ENCODE peak calls at places on chromosomes 4 and X, in seven cellular contexts. O is mucosa of descending colon; D is activated naive CD4-positive, alpha-beta T cell treated with anti-CD3 and anti-CD28 coated beads, Interleukin-2, amount 50 U/mL, for 72 hours; F is left cardiac atrium; M is right cardiac atrium; N is activated T-cell treated with anti-CD3 and anti-CD28 coated beads, Interleukin-2, amount 50 U/mL, for 72 hours; G is heart left ventricle. S is an unnamed sample.

GRCh38 chr4:113445286-113445685 is 316.3 kb downstream of the CAMK2D start:
- ATAC-seq in G (peak), F (peak), M (peak), N (no peak), D (peak), O (peak), S (peak)

GRCh38 chr4:37244583-37245390 is at the start of gene NWD2:
- ATAC-seq in M (no peak), D (no peak), O (peak), G (no peak), F (peak), N (no peak), S (no peak)

GRCh38 chr4:73660808-73661207 is 40.6 kb upstream of the RASSF6 start:
- ATAC-seq in G (no peak), M (no peak), N (no peak), F (no peak), D (no peak), O (no peak), S (no peak)

GRCh38 chr4:123430031-123430430 is 33.4 kb downstream of the SPRY1 start:
- ATAC-seq in G (no peak), M (no peak), O (no peak), F (no peak), N (peak), D (peak), S (peak)

GRCh38 chrX:133544105-133544504 is 128.8 kb upstream of the GPC4 start:
- ATAC-seq in M (no peak), N (no peak), O (peak), G (no peak), D (no peak), F (peak), S (no peak)

GRCh38 chrX:102546818-102547493 is 30.4 kb upstream of the TMSB15A start:
- ATAC-seq in N (peak), M (no peak), G (no peak), O (no peak), F (no peak), D (peak), S (peak)

GRCh38 chrX:102746134-102746584 is 25.6 kb downstream of the GPRASP3 start:
- ATAC-seq in G (no peak), M (peak), F (peak), N (peak), D (peak), O (peak), S (peak)

GRCh38 chr4:176529574-176529973 is 209.8 kb downstream of the SPCS3 start:
- ATAC-seq in D (no peak), N (no peak), O (no peak), G (no peak), M (no peak), F (no peak), S (no peak)

GRCh38 chr4:26287748-26288147 is 33.1 kb upstream of the RBPJ start:
- ATAC-seq in D (no peak), G (no peak), O (no peak), M (no peak), N (no peak), F (no peak), S (no peak)

GRCh38 chr4:77306496-77306895 is 149.5 kb downstream of the CCNG2 start:
- ATAC-seq in F (no peak), M (no peak), O (no peak), D (no peak), G (no peak), N (no peak), S (no peak)

GRCh38 chrX:11759172-11759460 is 1.1 kb downstream of the MSL3 start:
- ATAC-seq in O (peak), D (no peak), G (peak), F (peak), M (peak), N (no peak), S (no peak)

GRCh38 chr4:182380701-182381295 is 137.6 kb downstream of the TENM3 start:
- ATAC-seq in O (no peak), M (no peak), G (no peak), F (no peak), N (no peak), D (no peak), S (no peak)

GRCh38 chr4:100738388-100739165 is 220.8 kb upstream of the EMCN start:
- ATAC-seq in D (no peak), O (peak), M (peak), N (no peak), F (peak), G (no peak), S (peak)

GRCh38 chrX:131728295-131729145 is 184.6 kb downstream of the OR13H1 start:
- ATAC-seq in M (peak), D (no peak), F (no peak), G (no peak), N (no peak), O (peak), S (no peak)

S was measured in activated T-helper 17 cell treated with anti-CD3 and anti-CD28 coated beads, Interleukin-2, amount 50 U/mL, for 72 hours.